ENCODE peak calls at places on chromosomes 1 and 21, in six cellular contexts. One of them, this sample, is unnamed.

GRCh38 chr1:160251006-160251405 is 11.3 kb downstream of the DCAF8 start:
- DNase-seq in OCI-LY7: no peak
- DNase-seq in neural progenitor cell: no peak
- DNase-seq in SK-N-SH: no peak
- DNase-seq in GM23248: no peak
- DNase-seq in PC-3: no peak
- DNase-seq in this sample: no peak

GRCh38 chr1:157155658-157156057 is 17.5 kb upstream of the ETV3 start:
- DNase-seq in SK-N-SH: no peak
- DNase-seq in GM23248: peak
- DNase-seq in neural progenitor cell: no peak
- DNase-seq in PC-3: no peak
- DNase-seq in OCI-LY7: no peak
- DNase-seq in this sample: no peak

GRCh38 chr1:191963781-191964455 is 194.3 kb upstream of the RGS18 start:
- DNase-seq in GM23248: no peak
- DNase-seq in neural progenitor cell: no peak
- DNase-seq in OCI-LY7: no peak
- DNase-seq in SK-N-SH: no peak
- DNase-seq in PC-3: no peak
- DNase-seq in this sample: no peak

GRCh38 chr1:88801575-88802208 is 89.7 kb downstream of the GTF2B start:
- DNase-seq in SK-N-SH: no peak
- DNase-seq in neural progenitor cell: no peak
- DNase-seq in OCI-LY7: no peak
- DNase-seq in PC-3: no peak
- DNase-seq in GM23248: no peak
- DNase-seq in this sample: no peak

GRCh38 chr1:66231162-66232077 is 302.5 kb upstream of the SGIP1 start:
- DNase-seq in SK-N-SH: no peak
- DNase-seq in neural progenitor cell: no peak
- DNase-seq in OCI-LY7: no peak
- DNase-seq in GM23248: peak
- DNase-seq in PC-3: peak
- DNase-seq in this sample: no peak

GRCh38 chr21:24955275-24955961 is 651.9 kb downstream of the MRPL39 start:
- DNase-seq in OCI-LY7: no peak
- DNase-seq in SK-N-SH: no peak
- DNase-seq in GM23248: no peak
- DNase-seq in PC-3: no peak
- DNase-seq in neural progenitor cell: no peak
- DNase-seq in this sample: peak

GRCh38 chr1:41496080-41497055 is 11.9 kb upstream of the EDN2 start:
- DNase-seq in PC-3: peak
- DNase-seq in GM23248: peak
- DNase-seq in OCI-LY7: no peak
- DNase-seq in SK-N-SH: no peak
- DNase-seq in neural progenitor cell: peak
- DNase-seq in this sample: peak

GRCh38 chr1:115052454-115053083 is 22.9 kb downstream of the TSHB start:
- DNase-seq in SK-N-SH: peak
- DNase-seq in OCI-LY7: peak
- DNase-seq in PC-3: peak
- DNase-seq in GM23248: peak
- DNase-seq in neural progenitor cell: peak
- DNase-seq in this sample: peak

GRCh38 chr1:84217239-84217638 is 73.2 kb downstream of the PRKACB start:
- DNase-seq in GM23248: no peak
- DNase-seq in PC-3: no peak
- DNase-seq in neural progenitor cell: no peak
- DNase-seq in SK-N-SH: no peak
- DNase-seq in OCI-LY7: no peak
- DNase-seq in this sample: no peak

GRCh38 chr1:201566529-201566823 is 27.5 kb downstream of the NAV1 start:
- DNase-seq in neural progenitor cell: no peak
- DNase-seq in GM23248: no peak
- DNase-seq in OCI-LY7: no peak
- DNase-seq in SK-N-SH: no peak
- DNase-seq in PC-3: no peak
- DNase-seq in this sample: no peak
- H2AFZ ChIP-seq in neural progenitor cell: no peak
- H2AFZ ChIP-seq in GM23248: no peak
- H2AFZ ChIP-seq in OCI-LY7: no peak
- H2AFZ ChIP-seq in SK-N-SH: no peak
- H2AFZ ChIP-seq in PC-3: no peak
- H2AFZ ChIP-seq in this sample: no peak

GRCh38 chr1:208298593-208299233 is 54.5 kb upstream of the PLXNA2 start:
- DNase-seq in SK-N-SH: no peak
- DNase-seq in GM23248: no peak
- DNase-seq in neural progenitor cell: no peak
- DNase-seq in PC-3: no peak
- DNase-seq in OCI-LY7: no peak
- DNase-seq in this sample: no peak
- TF ChIP-seq EZH2phosphoT487 in SK-N-SH: no peak
- TF ChIP-seq EZH2phosphoT487 in GM23248: no peak
- TF ChIP-seq EZH2phosphoT487 in neural progenitor cell: no peak
- TF ChIP-seq EZH2phosphoT487 in PC-3: no peak
- TF ChIP-seq EZH2phosphoT487 in OCI-LY7: no peak
- TF ChIP-seq EZH2phosphoT487 in this sample: no peak

DNA sequence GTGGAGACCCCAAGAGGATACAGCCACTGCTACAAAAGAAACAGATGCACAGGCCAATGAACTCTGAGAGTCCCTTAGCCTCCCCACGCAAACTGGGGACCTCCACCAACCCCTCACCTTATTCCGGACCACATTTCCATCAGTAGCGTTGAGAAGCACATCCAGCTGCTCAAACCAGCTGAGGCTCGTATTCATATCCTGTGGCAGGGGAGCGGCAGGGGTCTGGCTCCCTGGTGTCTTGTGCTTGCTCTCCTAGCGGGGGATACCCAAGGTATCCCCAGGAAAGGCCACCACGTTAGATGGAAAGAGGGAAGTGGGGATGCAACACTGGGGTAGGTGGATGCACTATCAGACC is 481 bp downstream of the CCDC163 start:
- DNase-seq in SK-N-SH: peak
- DNase-seq in neural progenitor cell: no peak
- DNase-seq in PC-3: no peak
- DNase-seq in OCI-LY7: peak
- DNase-seq in GM23248: no peak
- DNase-seq in this sample: no peak
- H3K27ac ChIP-seq in SK-N-SH: peak
- H3K27ac ChIP-seq in neural progenitor cell: no peak
- H3K27ac ChIP-seq in PC-3: no peak
- H3K27ac ChIP-seq in OCI-LY7: peak
- H3K27ac ChIP-seq in GM23248: no peak
- H3K27ac ChIP-seq in this sample: no peak

DNA sequence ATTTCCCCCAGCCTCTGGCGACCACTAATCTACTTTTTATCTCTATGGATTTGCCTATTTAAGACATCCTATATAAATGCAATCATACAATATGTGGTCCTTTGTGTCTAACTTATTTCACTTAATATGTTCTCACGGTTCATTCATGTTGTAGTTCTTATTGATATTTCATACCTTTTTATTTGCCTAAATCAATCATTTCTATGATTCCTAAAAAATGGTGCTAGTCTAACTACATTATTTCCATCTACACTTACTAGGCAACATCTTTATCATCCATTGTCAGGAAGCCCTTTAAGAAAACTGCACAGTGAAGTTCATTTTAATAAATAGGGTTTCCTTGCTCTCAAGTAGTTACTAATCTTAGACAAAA is 380 bp upstream of the FBXO28 start:
- DNase-seq in SK-N-SH: no peak
- DNase-seq in PC-3: no peak
- DNase-seq in OCI-LY7: no peak
- DNase-seq in neural progenitor cell: no peak
- DNase-seq in GM23248: no peak
- DNase-seq in this sample: no peak
- H2AFZ ChIP-seq in SK-N-SH: peak
- H2AFZ ChIP-seq in PC-3: peak
- H2AFZ ChIP-seq in OCI-LY7: peak
- H2AFZ ChIP-seq in neural progenitor cell: peak
- H2AFZ ChIP-seq in GM23248: peak
- H2AFZ ChIP-seq in this sample: peak

GRCh38 chr1:239841635-239842034 is 250.0 kb upstream of the FMN2 start:
- DNase-seq in OCI-LY7: no peak
- DNase-seq in GM23248: no peak
- DNase-seq in PC-3: no peak
- DNase-seq in neural progenitor cell: no peak
- DNase-seq in SK-N-SH: no peak
- DNase-seq in this sample: no peak
- TF ChIP-seq EZH2phosphoT487 in OCI-LY7: no peak
- TF ChIP-seq EZH2phosphoT487 in GM23248: no peak
- TF ChIP-seq EZH2phosphoT487 in PC-3: no peak
- TF ChIP-seq EZH2phosphoT487 in neural progenitor cell: no peak
- TF ChIP-seq EZH2phosphoT487 in SK-N-SH: no peak
- TF ChIP-seq EZH2phosphoT487 in this sample: no peak

GRCh38 chr1:119160851-119161250 is 20.4 kb upstream of the WARS2 start:
- DNase-seq in neural progenitor cell: no peak
- DNase-seq in PC-3: no peak
- DNase-seq in GM23248: peak
- DNase-seq in OCI-LY7: no peak
- DNase-seq in SK-N-SH: no peak
- DNase-seq in this sample: no peak
- H3K27ac ChIP-seq in neural progenitor cell: no peak
- H3K27ac ChIP-seq in PC-3: no peak
- H3K27ac ChIP-seq in GM23248: peak
- H3K27ac ChIP-seq in OCI-LY7: no peak
- H3K27ac ChIP-seq in SK-N-SH: no peak
- H3K27ac ChIP-seq in this sample: no peak

GRCh38 chr1:44110916-44111315 is 7.7 kb upstream of the KLF17 start:
- DNase-seq in SK-N-SH: no peak
- DNase-seq in PC-3: no peak
- DNase-seq in GM23248: no peak
- DNase-seq in neural progenitor cell: no peak
- DNase-seq in OCI-LY7: no peak
- DNase-seq in this sample: no peak

GRCh38 chr1:44105810-44106209 is 12.8 kb upstream of the KLF17 start:
- DNase-seq in PC-3: no peak
- DNase-seq in neural progenitor cell: no peak
- DNase-seq in OCI-LY7: no peak
- DNase-seq in GM23248: no peak
- DNase-seq in SK-N-SH: no peak
- DNase-seq in this sample: no peak

GRCh38 chr1:44111861-44112260 is 6.8 kb upstream of the KLF17 start:
- DNase-seq in GM23248: no peak
- DNase-seq in PC-3: no peak
- DNase-seq in neural progenitor cell: no peak
- DNase-seq in OCI-LY7: no peak
- DNase-seq in SK-N-SH: no peak
- DNase-seq in this sample: no peak

GRCh38 chr1:44108971-44109370 is 9.7 kb upstream of the KLF17 start:
- DNase-seq in neural progenitor cell: no peak
- DNase-seq in SK-N-SH: no peak
- DNase-seq in GM23248: no peak
- DNase-seq in PC-3: no peak
- DNase-seq in OCI-LY7: no peak
- DNase-seq in this sample: no peak

GRCh38 chr1:44108241-44108640 is 10.4 kb upstream of the KLF17 start:
- DNase-seq in neural progenitor cell: no peak
- DNase-seq in PC-3: peak
- DNase-seq in OCI-LY7: no peak
- DNase-seq in GM23248: peak
- DNase-seq in SK-N-SH: no peak
- DNase-seq in this sample: no peak
- H2AFZ ChIP-seq in neural progenitor cell: no peak
- H2AFZ ChIP-seq in PC-3: peak
- H2AFZ ChIP-seq in OCI-LY7: no peak
- H2AFZ ChIP-seq in GM23248: peak
- H2AFZ ChIP-seq in SK-N-SH: no peak
- H2AFZ ChIP-seq in this sample: no peak

GRCh38 chr1:76430532-76430931 is 356.0 kb downstream of the ST6GALNAC3 start:
- DNase-seq in GM23248: no peak
- DNase-seq in PC-3: no peak
- DNase-seq in SK-N-SH: no peak
- DNase-seq in neural progenitor cell: no peak
- DNase-seq in OCI-LY7: no peak
- DNase-seq in this sample: no peak

GRCh38 chr1:76425104-76425842 is 350.7 kb downstream of the ST6GALNAC3 start:
- DNase-seq in SK-N-SH: no peak
- DNase-seq in PC-3: no peak
- DNase-seq in neural progenitor cell: no peak
- DNase-seq in OCI-LY7: peak
- DNase-seq in GM23248: no peak
- DNase-seq in this sample: peak

GRCh38 chr1:76428027-76428426 is 353.5 kb downstream of the ST6GALNAC3 start:
- DNase-seq in OCI-LY7: no peak
- DNase-seq in SK-N-SH: no peak
- DNase-seq in neural progenitor cell: no peak
- DNase-seq in PC-3: no peak
- DNase-seq in GM23248: no peak
- DNase-seq in this sample: no peak

GRCh38 chr1:76426606-76427005 is 352.1 kb downstream of the ST6GALNAC3 start:
- DNase-seq in SK-N-SH: no peak
- DNase-seq in PC-3: no peak
- DNase-seq in OCI-LY7: no peak
- DNase-seq in GM23248: no peak
- DNase-seq in neural progenitor cell: no peak
- DNase-seq in this sample: no peak

GRCh38 chr1:76425843-76426145 is 351.2 kb downstream of the ST6GALNAC3 start:
- DNase-seq in PC-3: peak
- DNase-seq in neural progenitor cell: no peak
- DNase-seq in GM23248: peak
- DNase-seq in SK-N-SH: no peak
- DNase-seq in OCI-LY7: no peak
- DNase-seq in this sample: no peak
- TF ChIP-seq EZH2phosphoT487 in PC-3: no peak
- TF ChIP-seq EZH2phosphoT487 in neural progenitor cell: no peak
- TF ChIP-seq EZH2phosphoT487 in GM23248: no peak
- TF ChIP-seq EZH2phosphoT487 in SK-N-SH: no peak
- TF ChIP-seq EZH2phosphoT487 in OCI-LY7: no peak
- TF ChIP-seq EZH2phosphoT487 in this sample: no peak

This sample was measured in MM.1S.